ENCODE peak calls at places on chromosomes 3 and 15, in eight cellular contexts. Y, Z, B, S, H, M, L and T are unnamed samples.

GRCh38 chr15:88982304-88982945 is 69.2 kb upstream of the MFGE8 start:
- DNase-seq in M (no peak), Y (peak; percentile 87), S (peak; percentile 66), L (peak; percentile 96), H (no peak), Z (no peak), B (no peak), T (no peak)

GRCh38 chr15:59315914-59316428 is 56.7 kb downstream of the MYO1E start:
- DNase-seq in B (no peak), L (peak; percentile 17), Z (no peak), H (no peak), Y (no peak), M (peak; percentile 97), S (no peak), T (no peak)

GRCh38 chr3:48784426-48785120 is 63.1 kb downstream of the PRKAR2A start:
- DNase-seq in L (peak; percentile 5), B (no peak), H (no peak), S (no peak), Y (no peak), M (no peak), Z (no peak), T (no peak)

GRCh38 chr3:45670995-45671394 is 18.2 kb upstream of the SACM1L start:
- DNase-seq in Z (no peak), L (peak; percentile 55), S (no peak), M (no peak), B (no peak), H (no peak), Y (no peak), T (no peak)

GRCh38 chr15:63945838-63946298 is 100.4 kb downstream of the DAPK2 start:
- DNase-seq in M (no peak), H (peak; percentile 39), B (no peak), S (no peak), Y (no peak), L (no peak), Z (no peak), T (peak; percentile 56)

GRCh38 chr15:48868018-48868417 is 9.9 kb upstream of the EID1 start:
- DNase-seq in S (no peak), H (no peak), Y (no peak), L (no peak), B (no peak), M (no peak), Z (no peak), T (no peak)

GRCh38 chr3:171157286-171157685 is 130.8 kb upstream of the SLC2A2 start:
- DNase-seq in L (peak; percentile 29), S (no peak), Z (peak; percentile 25), M (no peak), B (peak; percentile 87), H (peak; percentile 21), Y (peak; percentile 31), T (no peak)

GRCh38 chr3:195251336-195252065 is 19.5 kb downstream of the XXYLT1 start:
- DNase-seq in B (no peak), S (no peak), M (no peak), H (no peak), Z (no peak), L (no peak), Y (no peak), T (no peak)

GRCh38 chr15:45630958-45631691 is 3.7 kb upstream of the SQOR start:
- DNase-seq in M (no peak), Y (peak; percentile 50), L (peak; percentile 80), B (no peak), Z (no peak), H (no peak), S (no peak), T (peak; percentile 90)

GRCh38 chr3:193800138-193801043 is 207.4 kb downstream of the OPA1 start:
- DNase-seq in B (no peak), L (no peak), S (peak; percentile 10), Z (no peak), Y (no peak), M (no peak), H (no peak), T (no peak)